ENCODE peak calls at places on chromosomes 16 and 17, in six cellular contexts. K, V, L, J, O and S are unnamed samples.

GRCh38 chr17:47615766-47616424 is 33.8 kb upstream of the KPNB1 start:
- DNase-seq in J (no peak), K (no peak), O (peak; percentile 66), V (no peak), L (peak; percentile 72), S (peak; percentile 48)

GRCh38 chr17:12429125-12429524 is 236.6 kb upstream of the MYOCD start:
- DNase-seq in J (no peak), O (no peak), K (no peak), L (no peak), V (no peak), S (no peak)

GRCh38 chr17:27825459-27825858 is 25.1 kb upstream of the NOS2 start:
- DNase-seq in O (no peak), L (no peak), V (no peak), K (no peak), J (no peak), S (no peak)

GRCh38 chr16:51500306-51500705 is 349.2 kb upstream of the SALL1 start:
- DNase-seq in V (no peak), L (no peak), J (no peak), K (no peak), O (peak; percentile 14), S (no peak)

GRCh38 chr17:59785091-59785799 is 77.8 kb downstream of the VMP1 start:
- DNase-seq in J (no peak), V (no peak), O (peak; percentile 71), K (no peak), L (no peak), S (no peak)

GRCh38 chr17:79279320-79279719 is 204.7 kb downstream of the ENGASE start:
- DNase-seq in K (no peak), L (no peak), V (no peak), O (no peak), J (no peak), S (no peak)

GRCh38 chr17:42422412-42422957 is 571 bp downstream of the CAVIN1 start:
- DNase-seq in L (no peak), V (peak; percentile 48), O (peak; percentile 59), K (peak; percentile 62), J (peak; percentile 48), S (no peak)

GRCh38 chr17:1203967-1204291 is 24.1 kb upstream of the ABR start:
- DNase-seq in O (no peak), J (no peak), K (no peak), V (no peak), L (no peak), S (no peak)

GRCh38 chr17:17347234-17347955 is 44.2 kb downstream of the NT5M start:
- DNase-seq in K (peak; percentile 4), O (no peak), J (peak; percentile 37), L (no peak), V (no peak), S (no peak)

GRCh38 chr17:57855391-57856035 is 5.7 kb upstream of the MRPS23 start:
- DNase-seq in L (no peak), O (no peak), V (peak; percentile 58), K (no peak), J (peak; percentile 64), S (no peak)

GRCh38 chr17:81405382-81406005 is 10.2 kb downstream of the BAHCC1 start:
- DNase-seq in K (peak; percentile 54), V (no peak), J (no peak), O (no peak), L (no peak), S (no peak)

GRCh38 chr17:69945698-69946185 is 129.3 kb upstream of the KCNJ16 start:
- DNase-seq in O (no peak), L (no peak), J (no peak), V (no peak), K (no peak), S (no peak)

GRCh38 chr17:74833501-74834361 is 26.0 kb downstream of the GRIN2C start:
- DNase-seq in V (no peak), O (no peak), L (peak; percentile 82), J (peak; percentile 48), K (no peak), S (no peak)

GRCh38 chr17:67801626-67802175 is 23.6 kb upstream of the BPTF start:
- DNase-seq in K (no peak), L (no peak), O (peak; percentile 17), V (no peak), J (no peak), S (no peak)

GRCh38 chr17:22142091-22142490 is 449.8 kb downstream of the KCNJ18 start:
- DNase-seq in L (no peak), J (no peak), O (no peak), V (no peak), K (no peak), S (no peak)

DNA sequence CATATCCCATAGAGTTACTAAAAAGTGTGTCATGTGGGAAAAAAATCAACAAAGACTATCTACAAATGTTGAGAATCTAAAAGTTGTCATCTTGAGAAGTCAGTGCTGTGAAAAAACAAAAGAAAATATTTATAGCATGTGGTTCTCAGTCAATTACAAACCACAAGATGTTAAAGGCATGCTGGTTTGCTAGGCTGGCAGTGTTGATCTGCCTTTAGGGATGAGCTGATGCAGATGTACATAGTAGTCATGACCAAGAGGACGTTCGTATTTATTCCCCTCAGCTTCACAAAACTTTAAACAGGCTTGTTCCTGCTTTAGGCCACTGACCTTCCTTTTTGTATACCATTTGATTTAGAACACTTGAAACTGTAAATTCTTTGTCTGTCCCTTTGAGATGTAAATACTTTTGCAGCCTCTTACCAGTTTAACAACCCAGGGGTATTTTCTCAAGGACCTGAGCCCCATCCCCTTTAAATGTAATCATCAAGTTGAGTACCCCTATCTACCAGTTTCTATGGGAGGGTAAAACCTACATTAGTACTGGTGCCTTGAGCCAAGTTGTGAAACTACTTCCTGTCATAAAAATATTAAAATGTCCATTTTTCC is 446.6 kb downstream of the KCNJ18 start:
- DNase-seq in K (no peak), J (no peak), V (no peak), L (no peak), O (no peak), S (no peak)
- H3K9me3 ChIP-seq in K (no peaks in the 10 kb centered on the region), J (no peaks in the 10 kb centered on the region), V (no peaks in the 10 kb centered on the region), L (peaks cover 34% of the 10 kb centered on the region), O (no peaks in the 10 kb centered on the region), S (no peaks in the 10 kb centered on the region)

GRCh38 chr16:65771707-65772106 is 594.8 kb upstream of the CDH5 start:
- DNase-seq in K (no peak), O (no peak), L (no peak), V (no peak), J (no peak), S (no peak)

GRCh38 chr16:65769055-65769465 is 597.4 kb upstream of the CDH5 start:
- DNase-seq in O (no peak), J (no peak), V (no peak), L (peak; percentile 51), K (no peak), S (peak; percentile 14)

GRCh38 chr16:65772134-65772732 is 594.3 kb upstream of the CDH5 start:
- DNase-seq in V (no peak), O (no peak), K (peak; percentile 8), J (no peak), L (no peak), S (no peak)

GRCh38 chr16:65770752-65771151 is 595.7 kb upstream of the CDH5 start:
- DNase-seq in J (no peak), O (no peak), L (no peak), V (no peak), K (no peak), S (no peak)

DNA sequence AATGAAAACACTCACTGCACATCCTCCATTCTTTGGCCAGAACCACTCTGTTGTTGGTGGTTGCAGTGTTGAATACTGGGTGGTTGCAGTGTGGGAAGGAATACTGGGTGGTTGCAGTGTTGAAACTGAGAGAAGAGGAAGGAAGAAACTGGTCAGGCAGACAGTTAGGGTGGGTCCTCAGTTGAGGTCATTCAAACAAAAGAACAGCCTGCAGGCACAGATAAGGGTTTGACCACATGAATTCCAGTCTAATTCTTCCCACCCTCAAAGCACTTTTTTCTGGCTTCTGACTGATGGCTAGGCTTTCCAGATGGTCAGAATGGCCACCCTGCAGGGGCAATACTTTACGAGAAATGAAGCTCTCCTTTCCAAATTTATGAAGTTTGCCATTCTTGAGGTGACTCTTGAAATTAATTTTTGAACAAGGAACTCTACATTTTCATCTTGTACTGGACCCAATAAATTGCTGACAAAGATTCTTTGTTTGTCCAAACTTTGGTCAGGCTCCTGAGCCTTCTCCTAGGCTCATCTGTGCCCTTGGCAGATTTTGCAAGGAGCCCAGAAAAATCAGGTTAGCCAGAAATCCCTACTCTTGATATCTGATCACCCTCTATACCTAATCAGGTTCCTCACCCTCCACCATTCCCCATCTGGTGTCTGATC is 596.6 kb upstream of the CDH5 start:
- DNase-seq in J (no peak), K (no peak), V (no peak), L (no peak), O (no peak), S (no peak)
- H3K9me3 ChIP-seq in J (no peaks in the 10 kb centered on the region), K (peaks cover 2% of the 10 kb centered on the region), V (no peaks in the 10 kb centered on the region), L (peaks cover 29% of the 10 kb centered on the region), O (no peaks in the 10 kb centered on the region), S (no peaks in the 10 kb centered on the region)

GRCh38 chr16:31899505-31899904 is 25.9 kb downstream of the ZNF267 start:
- DNase-seq in V (no peak), L (no peak), J (no peak), O (no peak), K (no peak), S (no peak)

GRCh38 chr16:31893824-31894223 is 20.2 kb downstream of the ZNF267 start:
- DNase-seq in V (no peak), K (no peak), O (no peak), J (no peak), L (no peak), S (no peak)

DNA sequence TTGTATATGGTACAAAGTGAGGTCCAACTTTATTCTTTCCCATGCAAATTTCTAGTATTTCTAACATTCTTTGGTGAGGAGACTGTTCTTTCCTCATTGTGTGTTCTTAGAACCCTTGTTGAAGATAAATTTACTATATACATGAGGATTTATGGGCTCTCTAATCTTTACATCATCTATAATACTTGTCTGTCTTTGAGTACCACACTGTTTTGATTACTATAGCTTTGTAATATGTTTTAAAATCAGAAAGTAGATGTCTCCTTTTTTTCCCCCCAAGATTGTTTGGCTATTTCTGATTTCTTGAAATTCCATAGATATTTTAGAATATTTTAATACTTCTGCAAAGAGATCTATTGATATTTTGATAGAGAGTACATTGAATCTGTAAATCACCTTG is 23.7 kb downstream of the ZNF267 start:
- DNase-seq in L (no peak), O (no peak), K (no peak), J (no peak), V (no peak), S (no peak)
- H3K9me3 ChIP-seq in L (peaks cover 41% of the 10 kb centered on the region), O (peaks cover 73% of the 10 kb centered on the region), K (peaks cover 3% of the 10 kb centered on the region), J (peaks cover 7% of the 10 kb centered on the region), V (no peaks in the 10 kb centered on the region), S (peaks cover 28% of the 10 kb centered on the region)

DNA sequence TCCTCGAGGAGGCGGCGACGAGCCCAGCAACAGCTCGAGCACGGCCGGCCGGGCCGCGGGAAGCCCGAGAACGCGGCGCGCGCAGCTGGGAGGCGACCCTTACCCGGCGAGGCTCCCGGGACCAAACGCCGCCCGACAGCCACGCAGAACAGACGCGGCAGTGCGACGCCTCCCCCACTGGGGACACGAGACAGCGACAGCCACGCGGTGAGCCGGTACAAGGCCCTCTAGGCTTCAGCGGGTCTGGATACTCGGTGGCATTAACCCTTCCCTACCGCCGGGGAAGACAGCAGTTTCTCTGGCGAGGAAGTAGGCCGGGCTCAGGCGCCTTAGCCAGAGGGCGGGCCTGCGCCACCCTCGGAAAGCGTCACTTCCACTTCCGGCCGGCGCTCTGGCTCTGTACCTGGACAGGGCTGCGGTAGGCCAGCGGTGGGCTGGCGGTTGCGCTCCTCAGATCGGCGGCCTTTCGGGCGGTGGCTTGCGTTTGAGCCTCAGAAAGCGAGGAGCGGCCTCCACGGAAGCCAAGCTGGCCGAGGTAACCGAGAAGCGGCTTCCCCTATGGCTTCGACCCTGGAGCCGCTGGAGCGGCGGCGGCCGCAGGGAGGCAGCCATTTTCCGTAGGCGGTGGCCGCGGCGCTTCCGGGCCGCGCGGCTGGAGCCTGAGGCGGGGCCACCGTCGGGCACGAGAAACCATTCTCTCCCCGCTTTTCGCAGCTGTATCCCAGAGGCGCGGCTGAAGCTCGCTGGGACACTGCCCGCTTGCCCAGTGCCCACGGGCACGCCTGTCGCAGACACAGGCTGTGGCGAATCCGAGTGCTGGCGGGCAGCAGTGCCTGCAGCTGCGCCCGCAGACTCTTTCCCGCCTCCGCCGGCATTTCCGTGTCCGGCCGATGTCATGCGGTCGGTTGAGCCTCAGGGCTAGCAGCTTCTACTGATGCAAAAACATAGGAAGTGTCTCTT is at the start of the genes TIGD7 and ZNF75A:
- DNase-seq in K (peak; percentile 84), J (peak; percentile 91), V (peak; percentile 79), L (no peak), O (peak; percentile 95), S (no peak)
- H3K9me3 ChIP-seq in K (peaks cover 17% of the 10 kb centered on the region), J (peaks cover 2% of the 10 kb centered on the region), V (peaks cover 2% of the 10 kb centered on the region), L (no peaks in the 10 kb centered on the region), O (peaks cover 92% of the 10 kb centered on the region), S (peaks cover 4% of the 10 kb centered on the region)